ENCODE peak calls at places on chromosomes 11 and 22, in seven cellular contexts. One of them, this sample, is unnamed.

GRCh38 chr11:28525636-28526405 is 417.6 kb downstream of the METTL15 start:
- DNase-seq in GM23248: no peak
- DNase-seq in AG04449: no peak
- DNase-seq in K562: no peak
- DNase-seq in NCI-H748 treated with DMSO at 0.1 percent for 48 hours: no peak
- DNase-seq in adrenal gland: no peak
- DNase-seq in stimulated activated CD8-positive, alpha-beta memory T cell treated with anti-CD3 and anti-CD28 coated beads, Interleukin-15, amount 100 ng/mL, for 1 hour: no peak
- DNase-seq in this sample: no peak

GRCh38 chr11:117919326-117920275 is 9.6 kb downstream of the TMPRSS13 start:
- DNase-seq in NCI-H748 treated with DMSO at 0.1 percent for 48 hours: no peak
- DNase-seq in GM23248: no peak
- DNase-seq in K562: no peak
- DNase-seq in adrenal gland: no peak
- DNase-seq in stimulated activated CD8-positive, alpha-beta memory T cell treated with anti-CD3 and anti-CD28 coated beads, Interleukin-15, amount 100 ng/mL, for 1 hour: no peak
- DNase-seq in AG04449: no peak
- DNase-seq in this sample: no peak

GRCh38 chr11:49533204-49533603 is 324.8 kb upstream of the FOLH1 start:
- DNase-seq in AG04449: no peak
- DNase-seq in NCI-H748 treated with DMSO at 0.1 percent for 48 hours: no peak
- DNase-seq in GM23248: no peak
- DNase-seq in K562: no peak
- DNase-seq in stimulated activated CD8-positive, alpha-beta memory T cell treated with anti-CD3 and anti-CD28 coated beads, Interleukin-15, amount 100 ng/mL, for 1 hour: no peak
- DNase-seq in adrenal gland: no peak
- DNase-seq in this sample: no peak

GRCh38 chr22:39135092-39135896 is 17.2 kb downstream of the CBX7 start:
- DNase-seq in adrenal gland: no peak
- DNase-seq in stimulated activated CD8-positive, alpha-beta memory T cell treated with anti-CD3 and anti-CD28 coated beads, Interleukin-15, amount 100 ng/mL, for 1 hour: no peak
- DNase-seq in NCI-H748 treated with DMSO at 0.1 percent for 48 hours: peak
- DNase-seq in K562: peak
- DNase-seq in GM23248: peak
- DNase-seq in AG04449: no peak
- DNase-seq in this sample: no peak

GRCh38 chr22:43162412-43163150 is 11.2 kb downstream of the TSPO start:
- DNase-seq in K562: no peak
- DNase-seq in NCI-H748 treated with DMSO at 0.1 percent for 48 hours: no peak
- DNase-seq in stimulated activated CD8-positive, alpha-beta memory T cell treated with anti-CD3 and anti-CD28 coated beads, Interleukin-15, amount 100 ng/mL, for 1 hour: no peak
- DNase-seq in GM23248: no peak
- DNase-seq in adrenal gland: no peak
- DNase-seq in AG04449: no peak
- DNase-seq in this sample: no peak

GRCh38 chr11:104534268-104534667 is 364.0 kb downstream of the CASP12 start:
- DNase-seq in stimulated activated CD8-positive, alpha-beta memory T cell treated with anti-CD3 and anti-CD28 coated beads, Interleukin-15, amount 100 ng/mL, for 1 hour: no peak
- DNase-seq in GM23248: no peak
- DNase-seq in AG04449: no peak
- DNase-seq in NCI-H748 treated with DMSO at 0.1 percent for 48 hours: no peak
- DNase-seq in adrenal gland: no peak
- DNase-seq in K562: no peak
- DNase-seq in this sample: no peak

GRCh38 chr22:17820879-17821439 is 46.7 kb upstream of the BID start:
- DNase-seq in AG04449: no peak
- DNase-seq in GM23248: no peak
- DNase-seq in K562: no peak
- DNase-seq in NCI-H748 treated with DMSO at 0.1 percent for 48 hours: no peak
- DNase-seq in adrenal gland: no peak
- DNase-seq in stimulated activated CD8-positive, alpha-beta memory T cell treated with anti-CD3 and anti-CD28 coated beads, Interleukin-15, amount 100 ng/mL, for 1 hour: no peak
- DNase-seq in this sample: no peak

GRCh38 chr11:130131957-130132850 is 27.4 kb upstream of the ST14 start:
- DNase-seq in K562: peak
- DNase-seq in AG04449: no peak
- DNase-seq in NCI-H748 treated with DMSO at 0.1 percent for 48 hours: peak
- DNase-seq in adrenal gland: peak
- DNase-seq in GM23248: peak
- DNase-seq in stimulated activated CD8-positive, alpha-beta memory T cell treated with anti-CD3 and anti-CD28 coated beads, Interleukin-15, amount 100 ng/mL, for 1 hour: peak
- DNase-seq in this sample: no peak

GRCh38 chr11:17581732-17582053 is 34.6 kb downstream of the OTOG start:
- DNase-seq in AG04449: no peak
- DNase-seq in adrenal gland: no peak
- DNase-seq in stimulated activated CD8-positive, alpha-beta memory T cell treated with anti-CD3 and anti-CD28 coated beads, Interleukin-15, amount 100 ng/mL, for 1 hour: no peak
- DNase-seq in K562: no peak
- DNase-seq in GM23248: no peak
- DNase-seq in NCI-H748 treated with DMSO at 0.1 percent for 48 hours: no peak
- DNase-seq in this sample: no peak